ENCODE peak calls at places on chromosomes 12 and 14, in eight cellular contexts. One of them, this sample, is unnamed.

GRCh38 chr12:123808167-123808566 is 46.1 kb downstream of the DNAH10 start:
- DNase-seq in NT2/D1: no peak
- DNase-seq in esophagus squamous epithelium: no peak
- DNase-seq in adipocyte: peak; percentile 47
- DNase-seq in astrocyte: no peak
- DNase-seq in IMR-90: peak; percentile 7
- DNase-seq in fibroblast of lung: peak; percentile 3
- DNase-seq in MM.1S: no peak
- DNase-seq in this sample: peak; percentile 15

GRCh38 chr14:91410781-91411536 is 6.7 kb downstream of the CCDC88C start:
- DNase-seq in fibroblast of lung: no peak
- DNase-seq in NT2/D1: no peak
- DNase-seq in adipocyte: no peak
- DNase-seq in esophagus squamous epithelium: no peak
- DNase-seq in IMR-90: no peak
- DNase-seq in MM.1S: no peak
- DNase-seq in astrocyte: no peak
- DNase-seq in this sample: no peak

GRCh38 chr12:57887631-57888406 is 41.3 kb upstream of the CTDSP2 start:
- DNase-seq in fibroblast of lung: peak; percentile 77
- DNase-seq in astrocyte: peak; percentile 66
- DNase-seq in adipocyte: peak; percentile 89
- DNase-seq in MM.1S: no peak
- DNase-seq in esophagus squamous epithelium: no peak
- DNase-seq in IMR-90: peak; percentile 55
- DNase-seq in NT2/D1: no peak
- DNase-seq in this sample: no peak

GRCh38 chr12:128918910-128919309 is 65.6 kb downstream of the GLT1D1 start:
- DNase-seq in astrocyte: no peak
- DNase-seq in fibroblast of lung: no peak
- DNase-seq in IMR-90: no peak
- DNase-seq in MM.1S: no peak
- DNase-seq in adipocyte: no peak
- DNase-seq in esophagus squamous epithelium: no peak
- DNase-seq in NT2/D1: no peak
- DNase-seq in this sample: no peak

GRCh38 chr12:131002271-131002670 is 48.6 kb downstream of the ADGRD1 start:
- DNase-seq in fibroblast of lung: no peak
- DNase-seq in MM.1S: no peak
- DNase-seq in NT2/D1: no peak
- DNase-seq in astrocyte: no peak
- DNase-seq in IMR-90: no peak
- DNase-seq in esophagus squamous epithelium: no peak
- DNase-seq in adipocyte: no peak
- DNase-seq in this sample: no peak

GRCh38 chr12:57276935-57277563 is 26.1 kb upstream of the STAC3 start:
- DNase-seq in IMR-90: peak; percentile 49
- DNase-seq in NT2/D1: no peak
- DNase-seq in astrocyte: no peak
- DNase-seq in fibroblast of lung: peak; percentile 18
- DNase-seq in esophagus squamous epithelium: no peak
- DNase-seq in adipocyte: peak; percentile 40
- DNase-seq in MM.1S: peak; percentile 21
- DNase-seq in this sample: no peak

GRCh38 chr12:113092478-113093408 is 36.2 kb downstream of the DTX1 start:
- DNase-seq in MM.1S: no peak
- DNase-seq in esophagus squamous epithelium: no peak
- DNase-seq in adipocyte: no peak
- DNase-seq in fibroblast of lung: no peak
- DNase-seq in IMR-90: no peak
- DNase-seq in NT2/D1: no peak
- DNase-seq in astrocyte: no peak
- DNase-seq in this sample: peak; percentile 83

GRCh38 chr14:79281244-79282199 is 929.8 kb downstream of the DIO2 start:
- DNase-seq in NT2/D1: peak; percentile 18
- DNase-seq in MM.1S: no peak
- DNase-seq in IMR-90: no peak
- DNase-seq in astrocyte: no peak
- DNase-seq in adipocyte: no peak
- DNase-seq in fibroblast of lung: peak; percentile 9
- DNase-seq in esophagus squamous epithelium: no peak
- DNase-seq in this sample: no peak

GRCh38 chr12:112798019-112798760 is 6.6 kb downstream of the RPH3A start:
- DNase-seq in IMR-90: no peak
- DNase-seq in MM.1S: no peak
- DNase-seq in fibroblast of lung: no peak
- DNase-seq in NT2/D1: no peak
- DNase-seq in adipocyte: no peak
- DNase-seq in astrocyte: no peak
- DNase-seq in esophagus squamous epithelium: no peak
- DNase-seq in this sample: no peak

GRCh38 chr14:56145965-56146364 is 27.8 kb downstream of the PELI2 start:
- DNase-seq in NT2/D1: no peak
- DNase-seq in fibroblast of lung: peak; percentile 85
- DNase-seq in esophagus squamous epithelium: no peak
- DNase-seq in IMR-90: peak; percentile 89
- DNase-seq in astrocyte: peak; percentile 80
- DNase-seq in MM.1S: no peak
- DNase-seq in adipocyte: peak; percentile 72
- DNase-seq in this sample: no peak

GRCh38 chr14:78835052-78835451 is 664.9 kb downstream of the NRXN3 start:
- DNase-seq in NT2/D1: no peak
- DNase-seq in astrocyte: no peak
- DNase-seq in IMR-90: no peak
- DNase-seq in MM.1S: no peak
- DNase-seq in adipocyte: no peak
- DNase-seq in fibroblast of lung: no peak
- DNase-seq in esophagus squamous epithelium: no peak
- DNase-seq in this sample: no peak

GRCh38 chr12:94145231-94145979 is 3.0 kb upstream of the PLXNC1 start:
- DNase-seq in adipocyte: peak; percentile 77
- DNase-seq in MM.1S: peak; percentile 22
- DNase-seq in astrocyte: peak; percentile 19
- DNase-seq in NT2/D1: no peak
- DNase-seq in fibroblast of lung: peak; percentile 29
- DNase-seq in esophagus squamous epithelium: no peak
- DNase-seq in IMR-90: peak; percentile 55
- DNase-seq in this sample: no peak

GRCh38 chr12:83474369-83474768 is 787.7 kb downstream of the TMTC2 start:
- DNase-seq in IMR-90: no peak
- DNase-seq in fibroblast of lung: no peak
- DNase-seq in esophagus squamous epithelium: no peak
- DNase-seq in adipocyte: no peak
- DNase-seq in MM.1S: no peak
- DNase-seq in astrocyte: no peak
- DNase-seq in NT2/D1: no peak
- DNase-seq in this sample: no peak

GRCh38 chr14:104031384-104031783 is 54.1 kb upstream of the ASPG start:
- DNase-seq in esophagus squamous epithelium: no peak
- DNase-seq in fibroblast of lung: no peak
- DNase-seq in astrocyte: no peak
- DNase-seq in NT2/D1: no peak
- DNase-seq in IMR-90: no peak
- DNase-seq in MM.1S: no peak
- DNase-seq in adipocyte: no peak
- DNase-seq in this sample: no peak

GRCh38 chr14:56709201-56709600 is 101.1 kb downstream of the OTX2 start:
- DNase-seq in adipocyte: no peak
- DNase-seq in astrocyte: no peak
- DNase-seq in IMR-90: no peak
- DNase-seq in esophagus squamous epithelium: no peak
- DNase-seq in MM.1S: no peak
- DNase-seq in fibroblast of lung: no peak
- DNase-seq in NT2/D1: no peak
- DNase-seq in this sample: no peak

GRCh38 chr12:122844366-122844971 is 9.2 kb downstream of the HIP1R start:
- DNase-seq in esophagus squamous epithelium: no peak
- DNase-seq in adipocyte: no peak
- DNase-seq in fibroblast of lung: no peak
- DNase-seq in NT2/D1: no peak
- DNase-seq in MM.1S: no peak
- DNase-seq in astrocyte: no peak
- DNase-seq in IMR-90: no peak
- DNase-seq in this sample: peak; percentile 31

GRCh38 chr12:131096681-131097181 is 143.0 kb downstream of the ADGRD1 start:
- DNase-seq in IMR-90: no peak
- DNase-seq in fibroblast of lung: no peak
- DNase-seq in adipocyte: no peak
- DNase-seq in esophagus squamous epithelium: no peak
- DNase-seq in NT2/D1: no peak
- DNase-seq in astrocyte: no peak
- DNase-seq in MM.1S: no peak
- DNase-seq in this sample: no peak

GRCh38 chr14:60655898-60656754 is 6.8 kb upstream of the SIX1 start:
- DNase-seq in astrocyte: no peak
- DNase-seq in esophagus squamous epithelium: no peak
- DNase-seq in NT2/D1: no peak
- DNase-seq in MM.1S: no peak
- DNase-seq in fibroblast of lung: peak; percentile 34
- DNase-seq in IMR-90: peak; percentile 25
- DNase-seq in adipocyte: no peak
- DNase-seq in this sample: no peak

GRCh38 chr12:103936679-103937078 is 6.5 kb downstream of the HSP90B1 start:
- DNase-seq in fibroblast of lung: no peak
- DNase-seq in MM.1S: no peak
- DNase-seq in astrocyte: no peak
- DNase-seq in IMR-90: no peak
- DNase-seq in NT2/D1: no peak
- DNase-seq in esophagus squamous epithelium: no peak
- DNase-seq in adipocyte: no peak
- DNase-seq in this sample: no peak
- H3K36me3 ChIP-seq in fibroblast of lung: peaks cover 26% of the 10 kb centered on the region
- H3K36me3 ChIP-seq in MM.1S: peaks cover 70% of the 10 kb centered on the region
- H3K36me3 ChIP-seq in astrocyte: peaks cover 86% of the 10 kb centered on the region
- H3K36me3 ChIP-seq in IMR-90: peaks cover 45% of the 10 kb centered on the region
- H3K36me3 ChIP-seq in NT2/D1: peaks cover 98% of the 10 kb centered on the region
- H3K36me3 ChIP-seq in esophagus squamous epithelium: peaks cover 15% of the 10 kb centered on the region
- H3K36me3 ChIP-seq in adipocyte: peaks cover 91% of the 10 kb centered on the region
- H3K36me3 ChIP-seq in this sample: peaks cover 7% of the 10 kb centered on the region

GRCh38 chr14:35088514-35088913 is 33.3 kb downstream of the PPP2R3C start:
- DNase-seq in adipocyte: no peak
- DNase-seq in NT2/D1: no peak
- DNase-seq in IMR-90: peak; percentile 19
- DNase-seq in astrocyte: peak; percentile 29
- DNase-seq in fibroblast of lung: peak; percentile 32
- DNase-seq in esophagus squamous epithelium: no peak
- DNase-seq in MM.1S: no peak
- DNase-seq in this sample: no peak
- H3K36me3 ChIP-seq in adipocyte: peaks cover 62% of the 10 kb centered on the region
- H3K36me3 ChIP-seq in NT2/D1: peaks cover 24% of the 10 kb centered on the region
- H3K36me3 ChIP-seq in IMR-90: peaks cover 31% of the 10 kb centered on the region
- H3K36me3 ChIP-seq in astrocyte: peaks cover 13% of the 10 kb centered on the region
- H3K36me3 ChIP-seq in fibroblast of lung: no peaks in the 10 kb centered on the region
- H3K36me3 ChIP-seq in esophagus squamous epithelium: no peaks in the 10 kb centered on the region
- H3K36me3 ChIP-seq in MM.1S: no peaks in the 10 kb centered on the region
- H3K36me3 ChIP-seq in this sample: no peaks in the 10 kb centered on the region

GRCh38 chr12:108653082-108653516 is 19.4 kb upstream of the SELPLG start:
- DNase-seq in fibroblast of lung: no peak
- DNase-seq in IMR-90: no peak
- DNase-seq in astrocyte: no peak
- DNase-seq in adipocyte: peak; percentile 32
- DNase-seq in NT2/D1: no peak
- DNase-seq in MM.1S: no peak
- DNase-seq in esophagus squamous epithelium: no peak
- DNase-seq in this sample: no peak

GRCh38 chr12:108653922-108654321 is 20.2 kb upstream of the SELPLG start:
- DNase-seq in fibroblast of lung: no peak
- DNase-seq in adipocyte: no peak
- DNase-seq in MM.1S: no peak
- DNase-seq in NT2/D1: no peak
- DNase-seq in astrocyte: no peak
- DNase-seq in esophagus squamous epithelium: no peak
- DNase-seq in IMR-90: no peak
- DNase-seq in this sample: no peak

DNA sequence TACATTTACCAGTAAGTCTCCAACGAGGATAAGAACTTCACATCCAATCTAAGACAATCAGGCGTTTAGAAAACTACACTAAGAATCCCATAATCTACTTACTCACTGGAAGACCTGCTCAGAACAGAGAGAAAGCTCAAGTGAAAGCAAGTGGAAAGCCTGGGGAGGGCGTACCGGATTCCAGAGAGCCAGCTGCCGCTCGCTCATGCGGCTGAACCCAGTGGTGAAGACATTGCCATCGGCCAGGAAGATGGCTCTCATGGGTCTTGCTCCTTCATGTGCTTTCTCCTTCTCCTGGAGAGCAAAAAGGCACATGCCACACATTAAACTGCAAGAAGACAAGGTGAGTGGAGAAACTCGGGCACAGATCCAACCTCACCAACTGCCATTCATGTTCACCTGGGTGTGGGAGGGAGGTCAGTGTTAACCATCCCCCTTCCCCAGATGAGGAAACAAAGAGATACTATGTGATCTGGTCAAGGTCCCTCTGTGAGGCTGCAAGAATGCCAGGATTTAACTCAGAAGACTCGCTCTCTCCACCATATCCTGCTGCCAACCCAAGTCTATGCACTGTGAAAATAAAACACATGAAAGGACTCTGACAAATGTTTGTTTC is 23.5 kb upstream of the SELPLG start:
- DNase-seq in adipocyte: no peak
- DNase-seq in MM.1S: no peak
- DNase-seq in astrocyte: no peak
- DNase-seq in IMR-90: no peak
- DNase-seq in fibroblast of lung: no peak
- DNase-seq in NT2/D1: no peak
- DNase-seq in esophagus squamous epithelium: no peak
- DNase-seq in this sample: no peak
- H3K36me3 ChIP-seq in adipocyte: peaks cover 74% of the 10 kb centered on the region
- H3K36me3 ChIP-seq in MM.1S: peaks cover 10% of the 10 kb centered on the region
- H3K36me3 ChIP-seq in astrocyte: peaks cover 62% of the 10 kb centered on the region
- H3K36me3 ChIP-seq in IMR-90: peaks cover 43% of the 10 kb centered on the region
- H3K36me3 ChIP-seq in fibroblast of lung: peaks cover 21% of the 10 kb centered on the region
- H3K36me3 ChIP-seq in NT2/D1: peaks cover 64% of the 10 kb centered on the region
- H3K36me3 ChIP-seq in esophagus squamous epithelium: peaks cover 21% of the 10 kb centered on the region
- H3K36me3 ChIP-seq in this sample: no peaks in the 10 kb centered on the region

GRCh38 chr14:31196839-31197477 is 10.6 kb downstream of the HECTD1 start:
- DNase-seq in astrocyte: no peak
- DNase-seq in fibroblast of lung: no peak
- DNase-seq in adipocyte: no peak
- DNase-seq in IMR-90: no peak
- DNase-seq in MM.1S: no peak
- DNase-seq in esophagus squamous epithelium: no peak
- DNase-seq in NT2/D1: no peak
- DNase-seq in this sample: no peak

GRCh38 chr14:31197671-31198070 is 9.9 kb downstream of the HECTD1 start:
- DNase-seq in adipocyte: no peak
- DNase-seq in fibroblast of lung: no peak
- DNase-seq in astrocyte: no peak
- DNase-seq in MM.1S: no peak
- DNase-seq in esophagus squamous epithelium: no peak
- DNase-seq in NT2/D1: no peak
- DNase-seq in IMR-90: no peak
- DNase-seq in this sample: no peak

GRCh38 chr14:31190717-31191263 is 16.8 kb downstream of the HECTD1 start:
- DNase-seq in IMR-90: no peak
- DNase-seq in NT2/D1: no peak
- DNase-seq in astrocyte: no peak
- DNase-seq in MM.1S: no peak
- DNase-seq in esophagus squamous epithelium: no peak
- DNase-seq in adipocyte: no peak
- DNase-seq in fibroblast of lung: no peak
- DNase-seq in this sample: no peak

GRCh38 chr14:31194095-31194494 is 13.5 kb downstream of the HECTD1 start:
- DNase-seq in esophagus squamous epithelium: no peak
- DNase-seq in NT2/D1: no peak
- DNase-seq in fibroblast of lung: peak; percentile 40
- DNase-seq in IMR-90: peak; percentile 54
- DNase-seq in astrocyte: no peak
- DNase-seq in MM.1S: no peak
- DNase-seq in adipocyte: peak; percentile 45
- DNase-seq in this sample: no peak

GRCh38 chr14:31194661-31195060 is 12.9 kb downstream of the HECTD1 start:
- DNase-seq in astrocyte: no peak
- DNase-seq in MM.1S: no peak
- DNase-seq in fibroblast of lung: peak; percentile 3
- DNase-seq in adipocyte: peak; percentile 66
- DNase-seq in NT2/D1: no peak
- DNase-seq in IMR-90: no peak
- DNase-seq in esophagus squamous epithelium: no peak
- DNase-seq in this sample: no peak
- H3K36me3 ChIP-seq in astrocyte: no peaks in the 10 kb centered on the region
- H3K36me3 ChIP-seq in MM.1S: no peaks in the 10 kb centered on the region
- H3K36me3 ChIP-seq in fibroblast of lung: peaks cover 3% of the 10 kb centered on the region
- H3K36me3 ChIP-seq in adipocyte: peaks cover 26% of the 10 kb centered on the region
- H3K36me3 ChIP-seq in NT2/D1: peaks cover 18% of the 10 kb centered on the region
- H3K36me3 ChIP-seq in IMR-90: peaks cover 9% of the 10 kb centered on the region
- H3K36me3 ChIP-seq in esophagus squamous epithelium: no peaks in the 10 kb centered on the region
- H3K36me3 ChIP-seq in this sample: no peaks in the 10 kb centered on the region

This sample was measured in mucosa of descending colon.